ENCODE peak calls at places on chromosome 15, in four cellular contexts. C, P, F and S are unnamed samples.

GRCh38 chr15:32908135-32908801 is 190.5 kb downstream of the GREM1 start:
- DNase-seq in P (no peak), C (peak; percentile 71), F (no peak), S (no peak)

GRCh38 chr15:43808960-43809678 is 8.7 kb downstream of the HYPK start:
- DNase-seq in F (no peak), C (no peak), P (no peak), S (no peak)

GRCh38 chr15:84731774-84732173 is 15.8 kb upstream of the SEC11A start:
- DNase-seq in C (no peak), P (no peak), F (no peak), S (no peak)

GRCh38 chr15:30922469-30923311 is 19.0 kb downstream of the FAN1 start:
- DNase-seq in F (peak; percentile 12), P (peak; percentile 40), C (no peak), S (no peak)

GRCh38 chr15:100241572-100242479 is 99.9 kb downstream of the ADAMTS17 start:
- DNase-seq in C (no peak), F (peak; percentile 63), P (no peak), S (peak; percentile 55)

GRCh38 chr15:40136470-40136869 is 24.4 kb upstream of the BUB1B start:
- DNase-seq in C (no peak), P (no peak), F (no peak), S (no peak)

GRCh38 chr15:78853500-78853899 is 19.2 kb upstream of the MORF4L1 start:
- DNase-seq in C (no peak), P (no peak), F (no peak), S (no peak)

GRCh38 chr15:31338879-31339557 is 12.4 kb downstream of the KLF13 start:
- DNase-seq in F (peak; percentile 38), P (no peak), C (peak; percentile 75), S (no peak)

GRCh38 chr15:81170504-81170903 is 26.2 kb upstream of the IL16 start:
- DNase-seq in C (no peak), P (no peak), F (no peak), S (no peak)

GRCh38 chr15:78205856-78206255 is 28.5 kb downstream of the ACSBG1 start:
- DNase-seq in C (no peak), P (no peak), F (no peak), S (no peak)

GRCh38 chr15:80420658-80421057 is 16.5 kb downstream of the ARNT2 start:
- DNase-seq in F (no peak), C (no peak), P (no peak), S (no peak)

GRCh38 chr15:83943849-83944404 is 290.0 kb downstream of the ADAMTSL3 start:
- DNase-seq in C (no peak), P (no peak), F (no peak), S (no peak)

GRCh38 chr15:82709081-82709420 is 624 bp downstream of the AP3B2 start:
- DNase-seq in F (no peak), C (no peak), P (peak; percentile 73), S (peak; percentile 34)

GRCh38 chr15:89750560-89751542 is at the start of gene MESP1:
- DNase-seq in F (peak; percentile 84), P (peak; percentile 93), C (peak; percentile 51), S (peak; percentile 95)

GRCh38 chr15:46409879-46410278 is 775.0 kb downstream of the SQOR start:
- DNase-seq in F (no peak), P (no peak), C (no peak), S (no peak)

GRCh38 chr15:27757050-27757449 is 342.1 kb downstream of the OCA2 start:
- DNase-seq in P (no peak), F (no peak), C (no peak), S (no peak)

GRCh38 chr15:92809880-92810361 is 90.2 kb upstream of the CHD2 start:
- DNase-seq in C (no peak), F (no peak), P (no peak), S (peak; percentile 57)

GRCh38 chr15:98124576-98124975 is 164.1 kb downstream of the ARRDC4 start:
- DNase-seq in P (no peak), F (no peak), C (no peak), S (no peak)

GRCh38 chr15:38885001-38885400 is 320.4 kb upstream of the RASGRP1 start:
- DNase-seq in F (peak; percentile 15), C (no peak), P (no peak), S (no peak)

GRCh38 chr15:38758001-38758400 is 193.4 kb upstream of the RASGRP1 start:
- DNase-seq in C (no peak), F (no peak), P (no peak), S (no peak)

GRCh38 chr15:81038975-81039607 is 38.4 kb downstream of the TLNRD1 start:
- DNase-seq in C (no peak), P (no peak), F (peak; percentile 10), S (no peak)

GRCh38 chr15:91954211-91954804 is 100.8 kb downstream of the SLCO3A1 start:
- DNase-seq in C (no peak), P (no peak), F (no peak), S (no peak)

GRCh38 chr15:100740105-100740504 is 137.7 kb downstream of the ASB7 start:
- DNase-seq in C (no peak), P (no peak), F (no peak), S (no peak)

GRCh38 chr15:65804252-65804931 is 12.3 kb upstream of the DENND4A start:
- DNase-seq in P (no peak), F (peak; percentile 91), C (no peak), S (no peak)

GRCh38 chr15:90482124-90483011 is 47.4 kb upstream of the CRTC3 start:
- DNase-seq in F (peak; percentile 80), C (no peak), P (peak; percentile 60), S (peak; percentile 19)

GRCh38 chr15:81106560-81106959 is 27.5 kb upstream of the CFAP161 start:
- DNase-seq in P (peak; percentile 42), F (peak; percentile 39), C (peak; percentile 8), S (peak; percentile 65)

GRCh38 chr15:43360821-43361220 is 10.0 kb downstream of the ZSCAN29 start:
- DNase-seq in C (no peak), P (no peak), F (no peak), S (no peak)

GRCh38 chr15:33675246-33675645 is 293.1 kb upstream of the CHRM5 start:
- DNase-seq in F (no peak), C (no peak), P (no peak), S (peak; percentile 18)

GRCh38 chr15:93900476-93901400 is 330.6 kb upstream of the MCTP2 start:
- DNase-seq in F (no peak), P (peak; percentile 40), C (no peak), S (no peak)

GRCh38 chr15:25178835-25179672 is 224.3 kb downstream of the SNRPN start:
- DNase-seq in F (no peak), C (no peak), P (peak; percentile 3), S (no peak)

DNA sequence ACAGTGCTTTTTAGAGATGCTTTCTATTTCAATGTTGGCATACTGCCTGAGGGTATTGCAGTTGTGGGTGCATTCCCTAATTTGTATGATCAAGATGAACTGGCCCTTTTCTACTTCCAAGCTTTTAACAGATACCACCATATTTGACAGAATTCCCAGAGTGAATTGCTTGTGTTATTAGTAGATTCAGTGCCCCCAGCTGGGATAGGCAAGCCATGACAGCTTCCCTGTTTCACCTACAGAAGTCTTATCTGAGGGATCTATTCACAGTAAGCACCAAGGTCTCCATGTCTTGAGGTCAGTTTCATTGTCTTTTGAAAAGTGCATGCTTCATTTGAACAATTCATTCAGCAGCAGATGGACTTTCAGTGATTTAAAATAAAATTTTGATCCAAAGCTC is 68.8 kb upstream of the GOLGA6B start:
- DNase-seq in P (no peak), F (peak; percentile 7), C (no peak), S (no peak)
- TF ChIP-seq CBFB in P (no peak), F (no peak), C (no peak), S (no peak)

DNA sequence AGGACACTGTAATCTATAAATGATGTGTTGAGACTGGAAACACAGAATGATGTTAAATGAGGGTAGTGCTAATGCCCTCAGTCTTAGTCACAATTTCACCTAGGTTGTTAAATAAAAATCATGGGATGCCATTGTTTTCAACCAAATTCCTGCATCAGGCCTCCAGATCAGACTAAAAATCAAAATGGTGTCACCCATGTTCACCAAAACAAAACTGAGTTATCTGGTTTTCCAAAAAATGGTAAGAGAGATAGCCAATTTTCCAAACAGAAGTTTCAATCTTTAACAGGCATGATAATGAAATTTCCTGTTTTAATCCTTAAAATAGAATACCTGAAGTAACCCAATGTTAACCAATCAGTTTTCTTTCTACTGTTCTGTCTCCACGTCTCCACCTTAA is 2.2 kb upstream of the PIAS1 start:
- DNase-seq in F (no peak), C (no peak), P (no peak), S (no peak)
- TF ChIP-seq CBFB in F (no peak), C (no peak), P (no peak), S (no peak)

GRCh38 chr15:56869573-56869972 is 48.9 kb upstream of the TCF12 start:
- DNase-seq in P (peak; percentile 45), C (no peak), F (no peak), S (peak; percentile 52)
- TF ChIP-seq CBFB in P (no peak), C (no peak), F (no peak), S (no peak)

GRCh38 chr15:37733628-37734027 is 200.8 kb upstream of the TMCO5A start:
- DNase-seq in C (no peak), F (no peak), P (no peak), S (no peak)
- TF ChIP-seq CBFB in C (no peak), F (no peak), P (no peak), S (no peak)

DNA sequence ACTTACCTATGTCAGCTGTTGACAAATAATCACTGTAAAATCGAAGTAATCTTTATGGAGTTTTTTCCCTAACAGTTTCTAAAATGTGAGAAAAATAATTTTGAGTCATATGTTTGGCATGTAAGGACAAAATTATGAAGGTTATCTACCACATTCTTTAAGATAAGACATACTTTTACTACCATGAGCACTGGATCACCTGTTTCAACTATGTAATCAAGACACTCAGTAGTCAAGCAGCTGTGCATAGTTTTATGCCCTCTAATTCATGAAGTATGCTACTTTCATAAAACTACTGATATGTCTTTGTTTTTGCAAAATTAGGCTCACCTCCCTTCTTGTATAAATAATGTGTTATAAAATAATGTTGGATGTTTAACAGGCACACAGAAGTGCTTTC is 12.2 kb downstream of the FGF7 start:
- DNase-seq in F (no peak), P (no peak), C (no peak), S (no peak)
- TF ChIP-seq CBFB in F (no peak), P (no peak), C (no peak), S (no peak)

GRCh38 chr15:63599401-63600000 is 2.3 kb downstream of the FBXL22 start:
- DNase-seq in P (peak; percentile 66), C (no peak), F (peak; percentile 34), S (peak; percentile 16)

GRCh38 chr15:63598467-63599400 is 1.5 kb downstream of the FBXL22 start:
- DNase-seq in C (no peak), P (no peak), F (peak; percentile 32), S (no peak)

GRCh38 chr15:63600646-63601025 is 3.4 kb downstream of the FBXL22 start:
- DNase-seq in C (peak; percentile 77), P (peak; percentile 67), F (peak; percentile 78), S (no peak)

GRCh38 chr15:63601026-63601726 is 4.0 kb downstream of the FBXL22 start:
- DNase-seq in F (no peak), P (peak; percentile 36), C (no peak), S (no peak)

GRCh38 chr15:63600001-63600645 is 2.9 kb downstream of the FBXL22 start:
- DNase-seq in F (no peak), P (peak; percentile 41), C (no peak), S (no peak)
- TF ChIP-seq CBFB in F (no peak), P (no peak), C (no peak), S (no peak)